ENCODE peak calls at places on chromosome 3, in seven cellular contexts. One of them, this sample, is unnamed. For H3K4me1, the result is how much of the 10 kb centered on the place peaks cover.

GRCh38 chr3:130386604-130387263 is 41.3 kb downstream of the COL6A5 start:
- DNase-seq in A549: no peak
- DNase-seq in tibial nerve: no peak
- DNase-seq in IMR-90: peak
- DNase-seq in heart left ventricle: no peak
- DNase-seq in fibroblast of lung: peak
- DNase-seq in ascending aorta: no peak
- DNase-seq in this sample: no peak

GRCh38 chr3:69763458-69763857 is 24.2 kb downstream of the MITF start:
- DNase-seq in ascending aorta: no peak
- DNase-seq in heart left ventricle: no peak
- DNase-seq in A549: no peak
- DNase-seq in tibial nerve: no peak
- DNase-seq in IMR-90: no peak
- DNase-seq in fibroblast of lung: no peak
- DNase-seq in this sample: no peak

GRCh38 chr3:158522737-158523136 is 48.3 kb upstream of the MLF1 start:
- DNase-seq in IMR-90: peak
- DNase-seq in ascending aorta: no peak
- DNase-seq in fibroblast of lung: peak
- DNase-seq in A549: no peak
- DNase-seq in tibial nerve: no peak
- DNase-seq in heart left ventricle: no peak
- DNase-seq in this sample: no peak

GRCh38 chr3:120202363-120202762 is 82.7 kb downstream of the GPR156 start:
- DNase-seq in A549: no peak
- DNase-seq in ascending aorta: no peak
- DNase-seq in heart left ventricle: no peak
- DNase-seq in tibial nerve: no peak
- DNase-seq in IMR-90: no peak
- DNase-seq in fibroblast of lung: no peak
- DNase-seq in this sample: no peak

GRCh38 chr3:57130426-57131209 is 34.5 kb downstream of the IL17RD start:
- DNase-seq in tibial nerve: peak
- DNase-seq in A549: no peak
- DNase-seq in ascending aorta: no peak
- DNase-seq in heart left ventricle: peak
- DNase-seq in IMR-90: no peak
- DNase-seq in fibroblast of lung: peak
- DNase-seq in this sample: peak

GRCh38 chr3:126832933-126833332 is 128.9 kb downstream of the CHCHD6 start:
- DNase-seq in IMR-90: no peak
- DNase-seq in A549: no peak
- DNase-seq in fibroblast of lung: no peak
- DNase-seq in ascending aorta: no peak
- DNase-seq in heart left ventricle: no peak
- DNase-seq in tibial nerve: no peak
- DNase-seq in this sample: no peak

GRCh38 chr3:16130066-16130465 is 44.4 kb upstream of the GALNT15 start:
- DNase-seq in fibroblast of lung: peak
- DNase-seq in ascending aorta: no peak
- DNase-seq in IMR-90: peak
- DNase-seq in heart left ventricle: no peak
- DNase-seq in tibial nerve: no peak
- DNase-seq in A549: no peak
- DNase-seq in this sample: no peak

GRCh38 chr3:172341482-172342059 is 106.7 kb downstream of the GHSR start:
- DNase-seq in tibial nerve: peak
- DNase-seq in A549: peak
- DNase-seq in IMR-90: peak
- DNase-seq in heart left ventricle: no peak
- DNase-seq in fibroblast of lung: peak
- DNase-seq in ascending aorta: no peak
- DNase-seq in this sample: no peak

GRCh38 chr3:130341388-130341787 is 4.1 kb upstream of the COL6A5 start:
- DNase-seq in ascending aorta: no peak
- DNase-seq in tibial nerve: no peak
- DNase-seq in fibroblast of lung: peak
- DNase-seq in IMR-90: no peak
- DNase-seq in A549: no peak
- DNase-seq in heart left ventricle: no peak
- DNase-seq in this sample: no peak

GRCh38 chr3:144085964-144086363 is 114.3 kb downstream of the DIPK2A start:
- DNase-seq in IMR-90: peak
- DNase-seq in ascending aorta: no peak
- DNase-seq in fibroblast of lung: peak
- DNase-seq in heart left ventricle: no peak
- DNase-seq in tibial nerve: no peak
- DNase-seq in A549: peak
- DNase-seq in this sample: no peak

GRCh38 chr3:72306800-72307341 is 521.9 kb upstream of the PROK2 start:
- DNase-seq in heart left ventricle: no peak
- DNase-seq in IMR-90: peak
- DNase-seq in ascending aorta: no peak
- DNase-seq in tibial nerve: no peak
- DNase-seq in A549: no peak
- DNase-seq in fibroblast of lung: peak
- DNase-seq in this sample: peak

GRCh38 chr3:120798346-120798745 is 55.8 kb downstream of the GTF2E1 start:
- DNase-seq in ascending aorta: no peak
- DNase-seq in tibial nerve: no peak
- DNase-seq in IMR-90: peak
- DNase-seq in heart left ventricle: no peak
- DNase-seq in A549: no peak
- DNase-seq in fibroblast of lung: no peak
- DNase-seq in this sample: no peak

GRCh38 chr3:20846081-20846480 is 660.1 kb upstream of the SGO1 start:
- DNase-seq in IMR-90: no peak
- DNase-seq in heart left ventricle: no peak
- DNase-seq in A549: no peak
- DNase-seq in fibroblast of lung: no peak
- DNase-seq in tibial nerve: no peak
- DNase-seq in ascending aorta: no peak
- DNase-seq in this sample: no peak

GRCh38 chr3:28915711-28916481 is 365.0 kb upstream of the RBMS3 start:
- DNase-seq in tibial nerve: peak
- DNase-seq in A549: peak
- DNase-seq in fibroblast of lung: peak
- DNase-seq in heart left ventricle: no peak
- DNase-seq in IMR-90: peak
- DNase-seq in ascending aorta: peak
- DNase-seq in this sample: peak

GRCh38 chr3:176848431-176849214 is 348.7 kb downstream of the TBL1XR1 start:
- DNase-seq in heart left ventricle: no peak
- DNase-seq in IMR-90: peak
- DNase-seq in fibroblast of lung: peak
- DNase-seq in tibial nerve: no peak
- DNase-seq in A549: no peak
- DNase-seq in ascending aorta: no peak
- DNase-seq in this sample: no peak

GRCh38 chr3:81352867-81353266 is 408.6 kb downstream of the GBE1 start:
- DNase-seq in ascending aorta: no peak
- DNase-seq in IMR-90: peak
- DNase-seq in fibroblast of lung: peak
- DNase-seq in A549: peak
- DNase-seq in heart left ventricle: peak
- DNase-seq in tibial nerve: no peak
- DNase-seq in this sample: peak

GRCh38 chr3:45560270-45561020 is 34.1 kb upstream of the LIMD1 start:
- DNase-seq in heart left ventricle: peak
- DNase-seq in ascending aorta: peak
- DNase-seq in tibial nerve: peak
- DNase-seq in IMR-90: peak
- DNase-seq in fibroblast of lung: no peak
- DNase-seq in A549: no peak
- DNase-seq in this sample: no peak

GRCh38 chr3:172357850-172358754 is 90.2 kb downstream of the GHSR start:
- DNase-seq in ascending aorta: no peak
- DNase-seq in tibial nerve: no peak
- DNase-seq in IMR-90: peak
- DNase-seq in fibroblast of lung: peak
- DNase-seq in A549: no peak
- DNase-seq in heart left ventricle: peak
- DNase-seq in this sample: no peak

GRCh38 chr3:37181766-37182165 is 7.4 kb upstream of the LRRFIP2 start:
- DNase-seq in IMR-90: no peak
- DNase-seq in tibial nerve: no peak
- DNase-seq in heart left ventricle: no peak
- DNase-seq in fibroblast of lung: peak
- DNase-seq in A549: no peak
- DNase-seq in ascending aorta: no peak
- DNase-seq in this sample: no peak

GRCh38 chr3:115975353-115975752 is 352.0 kb downstream of the GAP43 start:
- DNase-seq in tibial nerve: no peak
- DNase-seq in heart left ventricle: no peak
- DNase-seq in A549: peak
- DNase-seq in fibroblast of lung: peak
- DNase-seq in ascending aorta: no peak
- DNase-seq in IMR-90: peak
- DNase-seq in this sample: no peak

GRCh38 chr3:86990734-86991481 is at the start of gene VGLL3:
- DNase-seq in ascending aorta: peak
- DNase-seq in A549: peak
- DNase-seq in fibroblast of lung: peak
- DNase-seq in tibial nerve: peak
- DNase-seq in IMR-90: peak
- DNase-seq in heart left ventricle: peak
- DNase-seq in this sample: peak

GRCh38 chr3:14542656-14543055 is 2.5 kb upstream of the GRIP2 start:
- DNase-seq in IMR-90: no peak
- DNase-seq in fibroblast of lung: no peak
- DNase-seq in heart left ventricle: no peak
- DNase-seq in A549: no peak
- DNase-seq in ascending aorta: no peak
- DNase-seq in tibial nerve: no peak
- DNase-seq in this sample: no peak

GRCh38 chr3:70989174-70989573 is 594.4 kb downstream of the FOXP1 start:
- DNase-seq in IMR-90: peak
- DNase-seq in ascending aorta: no peak
- DNase-seq in fibroblast of lung: peak
- DNase-seq in heart left ventricle: no peak
- DNase-seq in A549: no peak
- DNase-seq in tibial nerve: no peak
- DNase-seq in this sample: no peak

GRCh38 chr3:69079269-69080159 is 651 bp downstream of the UBA3 start:
- DNase-seq in ascending aorta: no peak
- DNase-seq in tibial nerve: no peak
- DNase-seq in IMR-90: no peak
- DNase-seq in A549: no peak
- DNase-seq in fibroblast of lung: no peak
- DNase-seq in heart left ventricle: peak
- DNase-seq in this sample: peak

GRCh38 chr3:130395916-130396315 is 50.4 kb downstream of the COL6A5 start:
- DNase-seq in A549: peak
- DNase-seq in fibroblast of lung: peak
- DNase-seq in ascending aorta: no peak
- DNase-seq in IMR-90: peak
- DNase-seq in tibial nerve: no peak
- DNase-seq in heart left ventricle: no peak
- DNase-seq in this sample: peak

GRCh38 chr3:123679712-123680386 is 95.0 kb upstream of the HACD2 start:
- DNase-seq in ascending aorta: no peak
- DNase-seq in fibroblast of lung: no peak
- DNase-seq in IMR-90: no peak
- DNase-seq in heart left ventricle: no peak
- DNase-seq in A549: no peak
- DNase-seq in tibial nerve: no peak
- DNase-seq in this sample: no peak
- H3K4me1 ChIP-seq in ascending aorta: under half
- H3K4me1 ChIP-seq in fibroblast of lung: under half
- H3K4me1 ChIP-seq in IMR-90: under half
- H3K4me1 ChIP-seq in heart left ventricle: under half
- H3K4me1 ChIP-seq in A549: under half
- H3K4me1 ChIP-seq in tibial nerve: under half
- H3K4me1 ChIP-seq in this sample: under half

GRCh38 chr3:13043656-13044055 is 29.6 kb downstream of the IQSEC1 start:
- DNase-seq in tibial nerve: no peak
- DNase-seq in A549: no peak
- DNase-seq in ascending aorta: no peak
- DNase-seq in heart left ventricle: no peak
- DNase-seq in IMR-90: no peak
- DNase-seq in fibroblast of lung: no peak
- DNase-seq in this sample: no peak

GRCh38 chr3:13042127-13042931 is 30.9 kb downstream of the IQSEC1 start:
- DNase-seq in tibial nerve: no peak
- DNase-seq in fibroblast of lung: no peak
- DNase-seq in ascending aorta: no peak
- DNase-seq in A549: no peak
- DNase-seq in heart left ventricle: no peak
- DNase-seq in IMR-90: no peak
- DNase-seq in this sample: no peak

GRCh38 chr3:13041113-13041776 is 32.0 kb downstream of the IQSEC1 start:
- DNase-seq in fibroblast of lung: no peak
- DNase-seq in tibial nerve: no peak
- DNase-seq in ascending aorta: no peak
- DNase-seq in IMR-90: no peak
- DNase-seq in A549: no peak
- DNase-seq in heart left ventricle: no peak
- DNase-seq in this sample: no peak

GRCh38 chr3:13044496-13045244 is 28.6 kb downstream of the IQSEC1 start:
- DNase-seq in IMR-90: no peak
- DNase-seq in fibroblast of lung: no peak
- DNase-seq in heart left ventricle: no peak
- DNase-seq in ascending aorta: no peak
- DNase-seq in A549: no peak
- DNase-seq in tibial nerve: no peak
- DNase-seq in this sample: no peak

DNA sequence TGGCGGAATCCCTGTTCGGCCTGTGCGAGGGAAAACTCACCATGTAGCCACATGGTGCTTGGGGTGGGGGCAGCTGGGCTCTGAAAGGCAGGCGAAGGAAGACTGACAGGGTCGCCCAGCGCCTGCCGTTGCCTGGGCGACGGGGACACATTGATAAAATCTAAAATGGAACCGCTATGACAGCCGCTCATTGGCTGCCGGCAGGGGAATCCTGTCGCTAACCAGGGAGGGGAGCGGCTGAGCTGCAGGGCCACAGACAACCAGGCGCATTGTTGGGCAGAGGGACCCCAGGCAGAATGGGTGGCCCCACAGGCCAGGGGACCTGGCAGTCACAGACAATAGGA is 30.3 kb downstream of the IQSEC1 start:
- DNase-seq in IMR-90: no peak
- DNase-seq in tibial nerve: no peak
- DNase-seq in ascending aorta: no peak
- DNase-seq in heart left ventricle: no peak
- DNase-seq in fibroblast of lung: no peak
- DNase-seq in A549: no peak
- DNase-seq in this sample: no peak
- H3K4me1 ChIP-seq in IMR-90: under half
- H3K4me1 ChIP-seq in tibial nerve: under half
- H3K4me1 ChIP-seq in ascending aorta: under half
- H3K4me1 ChIP-seq in heart left ventricle: under half
- H3K4me1 ChIP-seq in fibroblast of lung: under half
- H3K4me1 ChIP-seq in A549: under half
- H3K4me1 ChIP-seq in this sample: under half

GRCh38 chr3:82938821-82939328 is 1177.4 kb upstream of the GBE1 start:
- DNase-seq in tibial nerve: no peak
- DNase-seq in heart left ventricle: peak
- DNase-seq in ascending aorta: no peak
- DNase-seq in A549: no peak
- DNase-seq in IMR-90: no peak
- DNase-seq in fibroblast of lung: no peak
- DNase-seq in this sample: peak
- H3K4me1 ChIP-seq in tibial nerve: under half
- H3K4me1 ChIP-seq in heart left ventricle: under half
- H3K4me1 ChIP-seq in ascending aorta: under half
- H3K4me1 ChIP-seq in A549: under half
- H3K4me1 ChIP-seq in IMR-90: under half
- H3K4me1 ChIP-seq in fibroblast of lung: under half
- H3K4me1 ChIP-seq in this sample: under half

GRCh38 chr3:171245796-171246453 is 214.3 kb downstream of the TNIK start:
- DNase-seq in heart left ventricle: no peak
- DNase-seq in tibial nerve: no peak
- DNase-seq in ascending aorta: no peak
- DNase-seq in IMR-90: no peak
- DNase-seq in A549: no peak
- DNase-seq in fibroblast of lung: no peak
- DNase-seq in this sample: no peak
- H3K4me1 ChIP-seq in heart left ventricle: under half
- H3K4me1 ChIP-seq in tibial nerve: under half
- H3K4me1 ChIP-seq in ascending aorta: under half
- H3K4me1 ChIP-seq in IMR-90: under half
- H3K4me1 ChIP-seq in A549: under half
- H3K4me1 ChIP-seq in fibroblast of lung: under half
- H3K4me1 ChIP-seq in this sample: under half

This sample was measured in H9.